ENCODE peak calls at places on chromosomes 4 and X, in ten cellular contexts. G is Calu3; F is ureter; Y is activated CD8-positive, alpha-beta memory T cell treated with anti-CD3 and anti-CD28 coated beads, Interleukin-2, amount 10 ng/mL, durations not matched to agents 7 days and 5 days; N is AG08395; P is activated T-helper 1 cell treated with anti-CD3 and anti-CD28 coated beads, Interleukin-2, amount 50 U/mL, for 16 hours; T is renal cortical epithelial cell; V is RCC 7860; K is astrocyte of the spinal cord; B is NCI-H1417. J is an unnamed sample.

GRCh38 chr4:76943129-76943620 is 6.4 kb upstream of the SEPTIN11 start:
- DNase-seq in V (peak), Y (no peak), T (no peak), K (peak), P (no peak), F (no peak), G (no peak), N (no peak), B (no peak), J (peak)

GRCh38 chr4:47926667-47927258 is 12.4 kb upstream of the NFXL1 start:
- DNase-seq in N (peak), V (no peak), Y (peak), G (peak), T (peak), K (peak), P (peak), B (peak), F (peak), J (peak)

GRCh38 chr4:14234330-14234729 is 606.8 kb upstream of the BOD1L1 start:
- DNase-seq in N (no peak), G (no peak), K (no peak), V (no peak), P (no peak), Y (no peak), T (no peak), B (no peak), F (no peak), J (no peak)

GRCh38 chr4:55183926-55184599 is 58.7 kb upstream of the KDR start:
- DNase-seq in Y (no peak), B (no peak), G (peak), V (peak), T (peak), K (peak), P (no peak), N (peak), F (no peak), J (peak)

GRCh38 chrX:14528629-14529287 is 578 bp upstream of the GLRA2 start:
- DNase-seq in N (peak), Y (peak), V (no peak), B (peak), P (peak), G (peak), T (peak), K (peak), F (peak), J (peak)

GRCh38 chr4:80382090-80382832 is 46.7 kb downstream of the CFAP299 start:
- DNase-seq in F (no peak), N (no peak), T (no peak), Y (no peak), P (no peak), V (no peak), G (no peak), K (no peak), B (no peak), J (no peak)

GRCh38 chr4:177554966-177555574 is 112.8 kb upstream of the AGA start:
- DNase-seq in Y (no peak), V (no peak), F (no peak), N (peak), T (peak), P (no peak), G (peak), K (peak), B (peak), J (peak)

GRCh38 chrX:138710866-138711331 is 618 bp downstream of the FGF13 start:
- DNase-seq in P (no peak), T (no peak), Y (no peak), B (no peak), N (no peak), F (peak), K (no peak), V (no peak), G (no peak), J (no peak)

GRCh38 chr4:55154290-55154880 is 29.0 kb upstream of the KDR start:
- DNase-seq in G (no peak), Y (no peak), B (no peak), P (no peak), V (no peak), F (no peak), T (no peak), K (no peak), N (no peak), J (no peak)

GRCh38 chr4:168421671-168422070 is 58.6 kb downstream of the DDX60L start:
- DNase-seq in V (peak), T (peak), F (no peak), Y (peak), K (peak), G (peak), N (no peak), P (no peak), B (no peak), J (peak)

GRCh38 chr4:41399191-41399590 is 138.8 kb upstream of the LIMCH1 start:
- DNase-seq in N (no peak), B (no peak), F (no peak), V (no peak), G (no peak), K (no peak), P (no peak), Y (no peak), T (peak), J (peak)

GRCh38 chrX:65688403-65688881 is 21.0 kb downstream of the MSN start:
- DNase-seq in B (no peak), P (no peak), N (no peak), T (peak), V (no peak), Y (no peak), G (no peak), F (no peak), K (no peak), J (peak)

GRCh38 chr4:102824398-102824797 is 3.0 kb downstream of the UBE2D3 start:
- DNase-seq in V (no peak), N (no peak), B (peak), F (no peak), P (no peak), Y (no peak), G (no peak), T (no peak), K (no peak), J (no peak)

GRCh38 chr4:125187621-125188176 is 127.1 kb upstream of the FAT4 start:
- DNase-seq in Y (no peak), V (no peak), P (no peak), K (peak), F (no peak), B (no peak), G (no peak), T (peak), N (peak), J (peak)

GRCh38 chr4:6525474-6525873 is 49.5 kb upstream of the MAN2B2 start:
- DNase-seq in V (no peak), N (no peak), F (no peak), K (no peak), T (no peak), B (no peak), Y (no peak), P (no peak), G (no peak), J (no peak)

GRCh38 chr4:169225058-169225751 is 45.6 kb downstream of the SH3RF1 start:
- DNase-seq in N (peak), T (peak), P (no peak), K (peak), B (no peak), F (no peak), V (peak), G (peak), Y (no peak), J (peak)

GRCh38 chrX:74246524-74246923 is 57.5 kb upstream of the ZCCHC13 start:
- DNase-seq in K (no peak), T (no peak), B (no peak), P (no peak), G (no peak), F (no peak), N (no peak), V (no peak), Y (no peak), J (peak)

GRCh38 chr4:2546286-2546823 is 9.9 kb downstream of the FAM193A start:
- DNase-seq in N (no peak), F (no peak), T (no peak), B (no peak), Y (no peak), V (no peak), K (no peak), G (no peak), P (no peak), J (no peak)

GRCh38 chrX:15579778-15580747 is 20.7 kb downstream of the ACE2 start:
- DNase-seq in N (no peak), B (no peak), Y (no peak), T (peak), P (no peak), F (no peak), K (peak), G (peak), V (no peak), J (no peak)

GRCh38 chr4:85209161-85209560 is 242.7 kb upstream of the WDFY3 start:
- DNase-seq in N (peak), B (no peak), F (no peak), Y (no peak), G (no peak), K (peak), V (no peak), P (no peak), T (peak), J (peak)

GRCh38 chrX:152637649-152638442 is at the start of gene GABRQ:
- DNase-seq in Y (no peak), G (no peak), K (peak), V (no peak), T (no peak), N (peak), F (peak), B (peak), P (no peak), J (peak)

GRCh38 chr4:13910556-13910955 is 283.0 kb upstream of the BOD1L1 start:
- DNase-seq in P (no peak), B (no peak), F (no peak), G (no peak), N (no peak), Y (no peak), T (peak), K (no peak), V (no peak), J (no peak)

GRCh38 chr4:685681-686218 is 3.2 kb downstream of the SLC49A3 start:
- DNase-seq in B (no peak), Y (no peak), P (no peak), V (no peak), K (no peak), F (no peak), N (no peak), G (no peak), T (no peak), J (no peak)

GRCh38 chrX:15214614-15215013 is 55.3 kb downstream of the ASB9 start:
- DNase-seq in N (no peak), P (no peak), F (no peak), K (no peak), Y (no peak), V (no peak), B (no peak), G (no peak), T (no peak), J (no peak)

GRCh38 chr4:121370729-121371325 is 10.0 kb downstream of the QRFPR start:
- DNase-seq in B (peak), P (no peak), T (peak), F (no peak), V (peak), G (peak), Y (peak), K (peak), N (peak), J (peak)

GRCh38 chrX:49309401-49309981 is 6.0 kb downstream of the GAGE10 start:
- DNase-seq in K (peak), B (no peak), P (no peak), T (peak), F (no peak), G (no peak), Y (no peak), N (no peak), V (no peak), J (peak)

GRCh38 chrX:84064164-84064563 is 123.8 kb downstream of the RPS6KA6 start:
- DNase-seq in T (peak), G (no peak), F (no peak), V (no peak), Y (no peak), B (no peak), P (no peak), K (no peak), N (no peak), J (peak)

GRCh38 chrX:102976290-102976689 is 39.2 kb downstream of the RAB40AL start:
- DNase-seq in F (no peak), T (no peak), V (no peak), K (no peak), P (no peak), Y (no peak), N (no peak), B (no peak), G (no peak), J (peak)

GRCh38 chrX:43679778-43680177 is 23.7 kb downstream of the MAOA start:
- DNase-seq in G (no peak), N (no peak), V (no peak), Y (no peak), K (no peak), B (no peak), T (no peak), P (no peak), F (no peak), J (no peak)